ENCODE peak calls at places on chromosomes 16 and 17, in ten cellular contexts. One of them, this sample, is unnamed. For H3K4me1, the result is how much of the 10 kb centered on the place peaks cover.

GRCh38 chr17:59680314-59680713 is 26.9 kb downstream of the PTRH2 start:
- DNase-seq in cardiac muscle cell: no peak
- DNase-seq in A549: no peak
- DNase-seq in OCI-LY7: no peak
- DNase-seq in heart right ventricle: no peak
- DNase-seq in right lobe of liver: no peak
- DNase-seq in Peyer's patch: no peak
- DNase-seq in breast epithelium: no peak
- DNase-seq in stomach: no peak
- DNase-seq in SK-N-SH: no peak
- DNase-seq in this sample: no peak

GRCh38 chr16:57485091-57485915 is 990 bp downstream of the DOK4 start:
- DNase-seq in cardiac muscle cell: no peak
- DNase-seq in A549: no peak
- DNase-seq in OCI-LY7: no peak
- DNase-seq in heart right ventricle: no peak
- DNase-seq in right lobe of liver: no peak
- DNase-seq in Peyer's patch: peak
- DNase-seq in breast epithelium: no peak
- DNase-seq in stomach: peak
- DNase-seq in SK-N-SH: no peak
- DNase-seq in this sample: peak

GRCh38 chr17:48478224-48479013 is 48.4 kb upstream of the SKAP1 start:
- DNase-seq in cardiac muscle cell: no peak
- DNase-seq in A549: no peak
- DNase-seq in OCI-LY7: no peak
- DNase-seq in heart right ventricle: no peak
- DNase-seq in right lobe of liver: no peak
- DNase-seq in Peyer's patch: no peak
- DNase-seq in breast epithelium: no peak
- DNase-seq in stomach: no peak
- DNase-seq in SK-N-SH: no peak
- DNase-seq in this sample: no peak

GRCh38 chr17:71412803-71413202 is 708.0 kb upstream of the SOX9 start:
- DNase-seq in cardiac muscle cell: no peak
- DNase-seq in A549: peak
- DNase-seq in OCI-LY7: peak
- DNase-seq in heart right ventricle: no peak
- DNase-seq in right lobe of liver: no peak
- DNase-seq in Peyer's patch: no peak
- DNase-seq in breast epithelium: no peak
- DNase-seq in stomach: no peak
- DNase-seq in SK-N-SH: no peak
- DNase-seq in this sample: peak

GRCh38 chr17:50557265-50558029 is 3.1 kb upstream of the CACNA1G start:
- DNase-seq in cardiac muscle cell: no peak
- DNase-seq in A549: no peak
- DNase-seq in OCI-LY7: no peak
- DNase-seq in heart right ventricle: no peak
- DNase-seq in right lobe of liver: no peak
- DNase-seq in Peyer's patch: no peak
- DNase-seq in breast epithelium: no peak
- DNase-seq in stomach: no peak
- DNase-seq in SK-N-SH: no peak
- DNase-seq in this sample: no peak

GRCh38 chr17:44867841-44868240 is 20.2 kb downstream of the HIGD1B start:
- DNase-seq in cardiac muscle cell: no peak
- DNase-seq in A549: no peak
- DNase-seq in OCI-LY7: no peak
- DNase-seq in heart right ventricle: no peak
- DNase-seq in right lobe of liver: no peak
- DNase-seq in Peyer's patch: no peak
- DNase-seq in breast epithelium: no peak
- DNase-seq in stomach: no peak
- DNase-seq in SK-N-SH: no peak
- DNase-seq in this sample: no peak

GRCh38 chr16:84881702-84882521 is 62.1 kb downstream of the CRISPLD2 start:
- DNase-seq in cardiac muscle cell: no peak
- DNase-seq in A549: peak
- DNase-seq in OCI-LY7: no peak
- DNase-seq in heart right ventricle: no peak
- DNase-seq in right lobe of liver: no peak
- DNase-seq in Peyer's patch: no peak
- DNase-seq in breast epithelium: no peak
- DNase-seq in stomach: no peak
- DNase-seq in SK-N-SH: peak
- DNase-seq in this sample: peak

GRCh38 chr17:43020030-43020621 is 2.1 kb downstream of the VAT1 start:
- DNase-seq in cardiac muscle cell: no peak
- DNase-seq in A549: no peak
- DNase-seq in OCI-LY7: no peak
- DNase-seq in heart right ventricle: no peak
- DNase-seq in right lobe of liver: peak
- DNase-seq in Peyer's patch: no peak
- DNase-seq in breast epithelium: no peak
- DNase-seq in stomach: no peak
- DNase-seq in SK-N-SH: no peak
- DNase-seq in this sample: no peak

GRCh38 chr16:8848939-8849391 is 19.8 kb downstream of the CARHSP1 start:
- DNase-seq in cardiac muscle cell: no peak
- DNase-seq in A549: no peak
- DNase-seq in OCI-LY7: no peak
- DNase-seq in heart right ventricle: no peak
- DNase-seq in right lobe of liver: no peak
- DNase-seq in Peyer's patch: no peak
- DNase-seq in breast epithelium: no peak
- DNase-seq in stomach: no peak
- DNase-seq in SK-N-SH: peak
- DNase-seq in this sample: no peak

GRCh38 chr16:49866533-49867155 is 10.7 kb upstream of the ZNF423 start:
- DNase-seq in cardiac muscle cell: no peak
- DNase-seq in A549: no peak
- DNase-seq in OCI-LY7: no peak
- DNase-seq in heart right ventricle: no peak
- DNase-seq in right lobe of liver: no peak
- DNase-seq in Peyer's patch: no peak
- DNase-seq in breast epithelium: no peak
- DNase-seq in stomach: no peak
- DNase-seq in SK-N-SH: peak
- DNase-seq in this sample: no peak

GRCh38 chr17:21538615-21539014 is 153.7 kb upstream of the KCNJ18 start:
- DNase-seq in cardiac muscle cell: no peak
- DNase-seq in A549: no peak
- DNase-seq in OCI-LY7: no peak
- DNase-seq in heart right ventricle: no peak
- DNase-seq in right lobe of liver: no peak
- DNase-seq in Peyer's patch: no peak
- DNase-seq in breast epithelium: no peak
- DNase-seq in stomach: no peak
- DNase-seq in SK-N-SH: no peak
- DNase-seq in this sample: no peak

GRCh38 chr16:59574296-59574695 is 840.2 kb upstream of the GOT2 start:
- DNase-seq in cardiac muscle cell: no peak
- DNase-seq in A549: peak
- DNase-seq in OCI-LY7: no peak
- DNase-seq in heart right ventricle: no peak
- DNase-seq in right lobe of liver: no peak
- DNase-seq in Peyer's patch: no peak
- DNase-seq in breast epithelium: no peak
- DNase-seq in stomach: no peak
- DNase-seq in SK-N-SH: no peak
- DNase-seq in this sample: no peak

GRCh38 chr17:78725448-78726021 is 56.5 kb downstream of the CYTH1 start:
- DNase-seq in cardiac muscle cell: no peak
- DNase-seq in A549: no peak
- DNase-seq in OCI-LY7: peak
- DNase-seq in heart right ventricle: no peak
- DNase-seq in right lobe of liver: no peak
- DNase-seq in Peyer's patch: no peak
- DNase-seq in breast epithelium: no peak
- DNase-seq in stomach: no peak
- DNase-seq in SK-N-SH: no peak
- DNase-seq in this sample: no peak

GRCh38 chr16:11715246-11715947 is 27.3 kb downstream of the TXNDC11 start:
- DNase-seq in cardiac muscle cell: no peak
- DNase-seq in A549: no peak
- DNase-seq in OCI-LY7: peak
- DNase-seq in heart right ventricle: no peak
- DNase-seq in right lobe of liver: no peak
- DNase-seq in Peyer's patch: no peak
- DNase-seq in breast epithelium: no peak
- DNase-seq in stomach: no peak
- DNase-seq in SK-N-SH: no peak
- DNase-seq in this sample: no peak
- TF ChIP-seq CTCF in cardiac muscle cell: no peak
- TF ChIP-seq CTCF in A549: no peak
- TF ChIP-seq CTCF in OCI-LY7: peak
- TF ChIP-seq CTCF in heart right ventricle: no peak
- TF ChIP-seq CTCF in right lobe of liver: no peak
- TF ChIP-seq CTCF in Peyer's patch: no peak
- TF ChIP-seq CTCF in breast epithelium: no peak
- TF ChIP-seq CTCF in stomach: no peak
- TF ChIP-seq CTCF in SK-N-SH: no peak
- TF ChIP-seq CTCF in this sample: no peak

DNA sequence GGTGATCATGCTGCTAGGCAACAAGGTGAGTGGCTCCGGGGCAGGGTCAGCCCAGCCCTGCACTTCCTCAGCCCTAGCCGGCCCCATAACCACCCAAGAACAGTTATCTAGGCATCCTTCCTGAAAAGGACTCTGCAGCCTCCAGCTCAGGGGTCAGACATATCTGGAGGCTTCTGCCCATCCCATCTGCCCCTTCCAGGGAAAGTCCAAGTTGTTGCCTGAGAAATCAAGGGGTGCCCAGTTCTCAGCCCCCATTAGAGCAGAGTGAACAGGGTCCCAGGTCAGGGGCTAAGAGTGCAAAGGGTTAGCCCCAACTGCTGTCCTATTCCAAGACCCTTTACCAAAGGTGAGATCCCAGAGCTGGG is 4.1 kb upstream of the NHERF1 start:
- DNase-seq in cardiac muscle cell: no peak
- DNase-seq in A549: no peak
- DNase-seq in OCI-LY7: no peak
- DNase-seq in heart right ventricle: no peak
- DNase-seq in right lobe of liver: no peak
- DNase-seq in Peyer's patch: no peak
- DNase-seq in breast epithelium: no peak
- DNase-seq in stomach: no peak
- DNase-seq in SK-N-SH: no peak
- DNase-seq in this sample: no peak
- H3K4me1 ChIP-seq in cardiac muscle cell: under half
- H3K4me1 ChIP-seq in A549: under half
- H3K4me1 ChIP-seq in OCI-LY7: under half
- H3K4me1 ChIP-seq in heart right ventricle: half or more
- H3K4me1 ChIP-seq in right lobe of liver: under half
- H3K4me1 ChIP-seq in Peyer's patch: under half
- H3K4me1 ChIP-seq in breast epithelium: under half
- H3K4me1 ChIP-seq in stomach: under half
- H3K4me1 ChIP-seq in SK-N-SH: under half
- H3K4me1 ChIP-seq in this sample: under half

GRCh38 chr16:58515125-58515870 is at the start of gene SETD6:
- DNase-seq in cardiac muscle cell: peak
- DNase-seq in A549: peak
- DNase-seq in OCI-LY7: peak
- DNase-seq in heart right ventricle: peak
- DNase-seq in right lobe of liver: peak
- DNase-seq in Peyer's patch: peak
- DNase-seq in breast epithelium: peak
- DNase-seq in stomach: peak
- DNase-seq in SK-N-SH: peak
- DNase-seq in this sample: peak

GRCh38 chr16:58515871-58516767 is 802 bp downstream of the SETD6 start:
- DNase-seq in cardiac muscle cell: peak
- DNase-seq in A549: no peak
- DNase-seq in OCI-LY7: peak
- DNase-seq in heart right ventricle: no peak
- DNase-seq in right lobe of liver: no peak
- DNase-seq in Peyer's patch: peak
- DNase-seq in breast epithelium: no peak
- DNase-seq in stomach: peak
- DNase-seq in SK-N-SH: no peak
- DNase-seq in this sample: peak

GRCh38 chr16:58511933-58512815 is 3.1 kb upstream of the SETD6 start:
- DNase-seq in cardiac muscle cell: peak
- DNase-seq in A549: peak
- DNase-seq in OCI-LY7: peak
- DNase-seq in heart right ventricle: peak
- DNase-seq in right lobe of liver: peak
- DNase-seq in Peyer's patch: peak
- DNase-seq in breast epithelium: no peak
- DNase-seq in stomach: peak
- DNase-seq in SK-N-SH: peak
- DNase-seq in this sample: peak

GRCh38 chr16:58516768-58517107 is 1.4 kb downstream of the SETD6 start:
- DNase-seq in cardiac muscle cell: no peak
- DNase-seq in A549: no peak
- DNase-seq in OCI-LY7: no peak
- DNase-seq in heart right ventricle: no peak
- DNase-seq in right lobe of liver: no peak
- DNase-seq in Peyer's patch: no peak
- DNase-seq in breast epithelium: no peak
- DNase-seq in stomach: no peak
- DNase-seq in SK-N-SH: no peak
- DNase-seq in this sample: no peak

GRCh38 chr16:58513874-58514273 is 1.4 kb upstream of the SETD6 start:
- DNase-seq in cardiac muscle cell: no peak
- DNase-seq in A549: no peak
- DNase-seq in OCI-LY7: no peak
- DNase-seq in heart right ventricle: no peak
- DNase-seq in right lobe of liver: no peak
- DNase-seq in Peyer's patch: no peak
- DNase-seq in breast epithelium: no peak
- DNase-seq in stomach: no peak
- DNase-seq in SK-N-SH: no peak
- DNase-seq in this sample: no peak
- H3K4me3 ChIP-seq in cardiac muscle cell: no peak
- H3K4me3 ChIP-seq in A549: no peak
- H3K4me3 ChIP-seq in OCI-LY7: no peak
- H3K4me3 ChIP-seq in heart right ventricle: no peak
- H3K4me3 ChIP-seq in right lobe of liver: no peak
- H3K4me3 ChIP-seq in Peyer's patch: no peak
- H3K4me3 ChIP-seq in breast epithelium: no peak
- H3K4me3 ChIP-seq in stomach: no peak
- H3K4me3 ChIP-seq in SK-N-SH: no peak
- H3K4me3 ChIP-seq in this sample: no peak

GRCh38 chr16:54542805-54543504 is 256.4 kb upstream of the IRX3 start:
- DNase-seq in cardiac muscle cell: no peak
- DNase-seq in A549: no peak
- DNase-seq in OCI-LY7: no peak
- DNase-seq in heart right ventricle: no peak
- DNase-seq in right lobe of liver: no peak
- DNase-seq in Peyer's patch: no peak
- DNase-seq in breast epithelium: no peak
- DNase-seq in stomach: no peak
- DNase-seq in SK-N-SH: peak
- DNase-seq in this sample: no peak
- TF ChIP-seq CTCF in cardiac muscle cell: no peak
- TF ChIP-seq CTCF in A549: no peak
- TF ChIP-seq CTCF in OCI-LY7: no peak
- TF ChIP-seq CTCF in heart right ventricle: no peak
- TF ChIP-seq CTCF in right lobe of liver: no peak
- TF ChIP-seq CTCF in Peyer's patch: no peak
- TF ChIP-seq CTCF in breast epithelium: no peak
- TF ChIP-seq CTCF in stomach: no peak
- TF ChIP-seq CTCF in SK-N-SH: no peak
- TF ChIP-seq CTCF in this sample: no peak

GRCh38 chr16:89581861-89582563 is 6.5 kb downstream of the CPNE7 start:
- DNase-seq in cardiac muscle cell: no peak
- DNase-seq in A549: peak
- DNase-seq in OCI-LY7: no peak
- DNase-seq in heart right ventricle: no peak
- DNase-seq in right lobe of liver: peak
- DNase-seq in Peyer's patch: no peak
- DNase-seq in breast epithelium: peak
- DNase-seq in stomach: peak
- DNase-seq in SK-N-SH: no peak
- DNase-seq in this sample: peak
- H3K4me1 ChIP-seq in cardiac muscle cell: under half
- H3K4me1 ChIP-seq in A549: under half
- H3K4me1 ChIP-seq in OCI-LY7: under half
- H3K4me1 ChIP-seq in heart right ventricle: under half
- H3K4me1 ChIP-seq in right lobe of liver: under half
- H3K4me1 ChIP-seq in Peyer's patch: under half
- H3K4me1 ChIP-seq in breast epithelium: under half
- H3K4me1 ChIP-seq in stomach: under half
- H3K4me1 ChIP-seq in SK-N-SH: under half
- H3K4me1 ChIP-seq in this sample: under half

This sample was measured in hepatocyte.